ENCODE peak calls at places on chromosomes 5 and 9, in eight cellular contexts. Q, O, D, K, Z, M, P and B are unnamed samples.

GRCh38 chr5:39373797-39374196 is 9.5 kb upstream of the C9 start:
- DNase-seq in Q (no peak), O (no peak), D (no peak), K (no peak), Z (no peak), M (no peak), P (no peak), B (no peak)

GRCh38 chr5:172909931-172910502 is 49.2 kb upstream of the RPL26L1 start:
- DNase-seq in Q (no peak), O (no peak), D (no peak), K (peak; percentile 100), Z (no peak), M (no peak), P (peak; percentile 73), B (no peak)

GRCh38 chr5:6730407-6730806 is 17.2 kb downstream of the TENT4A start:
- DNase-seq in Q (no peak), O (no peak), D (no peak), K (no peak), Z (no peak), M (peak; percentile 69), P (no peak), B (no peak)

GRCh38 chr5:172740483-172741205 is 30.4 kb downstream of the DUSP1 start:
- DNase-seq in Q (no peak), O (peak; percentile 90), D (peak; percentile 83), K (peak; percentile 93), Z (peak; percentile 74), M (no peak), P (no peak), B (peak; percentile 89)

GRCh38 chr5:3261081-3261480 is 334.6 kb upstream of the IRX1 start:
- DNase-seq in Q (no peak), O (no peak), D (no peak), K (no peak), Z (no peak), M (no peak), P (no peak), B (no peak)

GRCh38 chr5:1801954-1802295 is 718 bp downstream of the NDUFS6 start:
- DNase-seq in Q (no peak), O (peak; percentile 56), D (no peak), K (no peak), Z (no peak), M (peak; percentile 47), P (peak; percentile 48), B (no peak)

GRCh38 chr9:96649620-96650323 is 5.3 kb downstream of the PRXL2C start:
- DNase-seq in Q (no peak), O (no peak), D (no peak), K (no peak), Z (no peak), M (no peak), P (no peak), B (no peak)

GRCh38 chr9:92508018-92508417 is 25.7 kb upstream of the ASPN start:
- DNase-seq in Q (no peak), O (no peak), D (no peak), K (no peak), Z (peak; percentile 22), M (no peak), P (peak; percentile 63), B (no peak)

GRCh38 chr5:96790851-96791513 is 16.8 kb downstream of the ERAP1 start:
- DNase-seq in Q (no peak), O (no peak), D (no peak), K (peak; percentile 63), Z (no peak), M (no peak), P (no peak), B (peak; percentile 37)

GRCh38 chr9:96725576-96725975 is 52.3 kb downstream of the ZNF510 start:
- DNase-seq in Q (no peak), O (no peak), D (no peak), K (no peak), Z (no peak), M (no peak), P (no peak), B (no peak)

GRCh38 chr9:79694208-79694607 is 122.4 kb downstream of the TLE4 start:
- DNase-seq in Q (no peak), O (no peak), D (no peak), K (no peak), Z (no peak), M (no peak), P (no peak), B (no peak)

GRCh38 chr5:64939772-64940510 is 171.2 kb downstream of the CWC27 start:
- DNase-seq in Q (no peak), O (peak; percentile 11), D (peak; percentile 14), K (peak; percentile 59), Z (peak; percentile 12), M (peak; percentile 44), P (no peak), B (no peak)

GRCh38 chr9:27688954-27689353 is 115.7 kb upstream of the C9orf72 start:
- DNase-seq in Q (no peak), O (no peak), D (no peak), K (no peak), Z (no peak), M (no peak), P (no peak), B (no peak)

GRCh38 chr5:165723931-165724330 is 2218.5 kb downstream of the MAT2B start:
- DNase-seq in Q (no peak), O (peak; percentile 26), D (no peak), K (no peak), Z (no peak), M (no peak), P (no peak), B (no peak)

GRCh38 chr9:136511670-136512592 is 29.1 kb upstream of the SEC16A start:
- DNase-seq in Q (no peak), O (no peak), D (peak; percentile 95), K (no peak), Z (peak; percentile 84), M (peak; percentile 88), P (no peak), B (no peak)

GRCh38 chr5:1939256-1939655 is 56.5 kb upstream of the IRX4 start:
- DNase-seq in Q (no peak), O (no peak), D (no peak), K (no peak), Z (no peak), M (no peak), P (no peak), B (no peak)

GRCh38 chr5:116938488-116938887 is 363.9 kb upstream of the SEMA6A start:
- DNase-seq in Q (no peak), O (no peak), D (no peak), K (no peak), Z (no peak), M (no peak), P (peak; percentile 28), B (no peak)

GRCh38 chr5:160356550-160357347 is 13.7 kb downstream of the C1QTNF2 start:
- DNase-seq in Q (no peak), O (no peak), D (no peak), K (no peak), Z (no peak), M (no peak), P (no peak), B (no peak)

GRCh38 chr9:106784076-106784475 is 78.9 kb upstream of the ZNF462 start:
- DNase-seq in Q (no peak), O (no peak), D (no peak), K (no peak), Z (no peak), M (no peak), P (no peak), B (no peak)
- H3K27ac ChIP-seq in Q (no peak overlapping the region), O (no peak overlapping the region), D (no peak overlapping the region), K (no peak overlapping the region), Z (no peak overlapping the region), M (no peak overlapping the region), P (no peak overlapping the region), B (no peak overlapping the region)

DNA sequence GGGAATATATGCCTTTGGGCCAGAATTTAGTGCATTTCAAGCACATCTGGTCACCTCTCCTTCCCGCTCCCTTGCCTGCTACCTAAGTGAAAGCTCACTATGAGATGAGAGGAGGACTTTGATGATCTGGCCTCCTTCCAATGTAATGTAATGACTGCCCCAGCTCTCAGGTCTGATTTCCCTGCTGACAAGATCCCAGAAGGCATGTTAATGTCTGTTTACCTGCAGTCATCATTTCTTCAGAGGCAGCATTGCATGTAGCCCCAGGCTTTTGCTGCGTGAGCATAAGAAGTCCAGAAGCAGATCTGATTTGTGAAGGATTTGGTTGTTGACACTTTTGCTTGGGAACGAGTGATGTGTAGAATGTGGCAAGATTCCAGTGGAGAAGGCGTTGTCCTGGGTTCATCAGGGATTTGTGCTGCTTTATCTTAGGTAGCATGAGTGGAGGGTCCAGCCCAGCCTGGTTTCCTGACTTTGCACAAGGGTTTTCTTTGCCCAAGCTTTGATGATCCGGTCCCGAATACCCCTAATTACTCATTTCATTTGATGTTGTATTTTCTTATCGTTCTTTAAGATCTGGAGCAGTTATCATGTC is 192.7 kb downstream of the GOLPH3 start:
- DNase-seq in Q (no peak), O (no peak), D (no peak), K (no peak), Z (no peak), M (no peak), P (no peak), B (no peak)
- H3K27ac ChIP-seq in Q (no peak overlapping the region), O (no peak overlapping the region), D (no peak overlapping the region), K (no peak overlapping the region), Z (no peak overlapping the region), M (no peak overlapping the region), P (no peak overlapping the region), B (no peak overlapping the region)

GRCh38 chr9:32411753-32412152 is 27.3 kb downstream of the ACO1 start:
- DNase-seq in Q (no peak), O (no peak), D (no peak), K (no peak), Z (no peak), M (no peak), P (no peak), B (no peak)

GRCh38 chr9:32419921-32420320 is 35.5 kb downstream of the ACO1 start:
- DNase-seq in Q (no peak), O (no peak), D (no peak), K (peak; percentile 53), Z (no peak), M (no peak), P (no peak), B (no peak)

GRCh38 chr9:32413424-32413823 is 29.0 kb downstream of the ACO1 start:
- DNase-seq in Q (no peak), O (no peak), D (no peak), K (no peak), Z (no peak), M (no peak), P (no peak), B (no peak)

GRCh38 chr9:32412440-32412839 is 28.0 kb downstream of the ACO1 start:
- DNase-seq in Q (no peak), O (no peak), D (no peak), K (no peak), Z (no peak), M (no peak), P (no peak), B (no peak)

DNA sequence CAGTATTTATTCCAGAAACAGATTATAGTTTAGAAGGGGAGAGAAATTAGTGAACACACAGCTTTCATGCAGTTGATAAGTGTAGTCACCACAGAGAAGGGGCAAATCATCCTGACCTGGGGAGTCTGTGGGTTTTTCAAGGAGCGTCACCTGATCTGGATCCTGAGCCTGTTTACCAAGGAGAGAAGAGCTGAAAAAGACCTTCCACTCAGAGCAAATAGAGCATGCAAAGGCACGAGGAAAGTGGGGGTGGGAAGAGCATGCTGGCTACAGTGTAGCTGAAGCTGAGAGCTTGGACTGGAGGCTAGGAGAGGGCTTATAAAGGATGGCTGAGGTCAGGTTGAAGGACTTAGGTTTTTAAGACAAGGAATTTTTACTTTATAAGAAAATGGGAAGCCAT is 30.4 kb downstream of the ACO1 start:
- DNase-seq in Q (no peak), O (no peak), D (no peak), K (no peak), Z (no peak), M (no peak), P (no peak), B (no peak)
- H3K27ac ChIP-seq in Q (no peak overlapping the region), O (no peak overlapping the region), D (no peak overlapping the region), K (peak overlapping the region; percentile 41), Z (no peak overlapping the region), M (no peak overlapping the region), P (no peak overlapping the region), B (no peak overlapping the region)

GRCh38 chr9:37953204-37953774 is 49.4 kb upstream of the SLC25A51 start:
- DNase-seq in Q (no peak), O (no peak), D (no peak), K (no peak), Z (no peak), M (peak; percentile 32), P (no peak), B (no peak)
- H3K27ac ChIP-seq in Q (no peak overlapping the region), O (peak overlapping the region; percentile 89), D (peak overlapping the region; percentile 71), K (peak overlapping the region; percentile 87), Z (peak overlapping the region; percentile 53), M (no peak overlapping the region), P (no peak overlapping the region), B (peak overlapping the region; percentile 74)